ENCODE peak calls at places on chromosomes 6 and 20, in eight cellular contexts. O is mesothelial cell of epicardium, K is epithelial cell of esophagus, Y is K562, I is fibroblast of lung, Q is adrenal gland, J is Peyer's patch, G is esophagus squamous epithelium. M is an unnamed sample.
A peak's percentile ranks its signal among the peaks of the same experiment; 100 is the strongest.

GRCh38 chr6:129774697-129775447 is 64.9 kb upstream of the ARHGAP18 start:
- DNase-seq in O (peak; percentile 31), K (peak; percentile 82), Y (peak; percentile 89), I (peak; percentile 85), Q (peak; percentile 81), J (peak; percentile 83), G (no peak), M (peak; percentile 66)

GRCh38 chr6:112468359-112468758 is 121.2 kb downstream of the RFPL4B start:
- DNase-seq in O (no peak), K (peak; percentile 54), Y (no peak), I (no peak), Q (no peak), J (no peak), G (no peak), M (no peak)

GRCh38 chr6:38482466-38482865 is 157.3 kb downstream of the BTBD9 start:
- DNase-seq in O (no peak), K (no peak), Y (no peak), I (peak; percentile 15), Q (no peak), J (no peak), G (no peak), M (no peak)

GRCh38 chr6:17086469-17086868 is 15.4 kb upstream of the STMND1 start:
- DNase-seq in O (peak; percentile 34), K (peak; percentile 79), Y (peak; percentile 52), I (peak; percentile 84), Q (peak; percentile 37), J (peak; percentile 48), G (no peak), M (no peak)

GRCh38 chr6:41531591-41532582 is 14.3 kb upstream of the FOXP4 start:
- DNase-seq in O (no peak), K (no peak), Y (no peak), I (peak; percentile 8), Q (no peak), J (peak; percentile 68), G (no peak), M (no peak)

GRCh38 chr6:75130784-75131183 is 75.1 kb downstream of the COL12A1 start:
- DNase-seq in O (no peak), K (peak; percentile 15), Y (no peak), I (peak; percentile 57), Q (no peak), J (no peak), G (no peak), M (no peak)

GRCh38 chr20:62876441-62876825 is 14.8 kb upstream of the TCFL5 start:
- DNase-seq in O (no peak), K (peak; percentile 39), Y (no peak), I (no peak), Q (no peak), J (no peak), G (no peak), M (no peak)

GRCh38 chr6:30898750-30899360 is 9.2 kb upstream of the GTF2H4 start:
- DNase-seq in O (no peak), K (no peak), Y (no peak), I (no peak), Q (no peak), J (no peak), G (no peak), M (no peak)

GRCh38 chr6:11279213-11279780 is 46.8 kb upstream of the NEDD9 start:
- DNase-seq in O (no peak), K (no peak), Y (no peak), I (peak; percentile 37), Q (peak; percentile 32), J (no peak), G (no peak), M (no peak)

GRCh38 chr6:122651604-122652003 is 41.4 kb downstream of the PKIB start:
- DNase-seq in O (no peak), K (no peak), Y (no peak), I (peak; percentile 62), Q (no peak), J (no peak), G (no peak), M (no peak)

GRCh38 chr6:30926644-30927043 is 5.3 kb downstream of the SFTA2 start:
- DNase-seq in O (no peak), K (peak; percentile 44), Y (no peak), I (no peak), Q (no peak), J (peak; percentile 76), G (no peak), M (no peak)

GRCh38 chr6:11062715-11063114 is 18.6 kb upstream of the ELOVL2 start:
- DNase-seq in O (no peak), K (no peak), Y (no peak), I (no peak), Q (no peak), J (no peak), G (no peak), M (no peak)

GRCh38 chr6:3355358-3356055 is 96.8 kb downstream of the PSMG4 start:
- DNase-seq in O (no peak), K (no peak), Y (peak; percentile 72), I (no peak), Q (peak; percentile 75), J (peak; percentile 68), G (no peak), M (no peak)

GRCh38 chr20:17663040-17663399 is 19.0 kb downstream of the RRBP1 start:
- DNase-seq in O (no peak), K (no peak), Y (no peak), I (no peak), Q (no peak), J (peak; percentile 34), G (no peak), M (no peak)

GRCh38 chr6:116507324-116507723 is 4.1 kb upstream of the CALHM5 start:
- DNase-seq in O (no peak), K (peak; percentile 15), Y (no peak), I (peak; percentile 54), Q (no peak), J (no peak), G (no peak), M (no peak)

GRCh38 chr6:43297644-43298564 is at the start of gene SLC22A7:
- DNase-seq in O (no peak), K (no peak), Y (no peak), I (no peak), Q (peak; percentile 70), J (peak; percentile 57), G (no peak), M (no peak)

DNA sequence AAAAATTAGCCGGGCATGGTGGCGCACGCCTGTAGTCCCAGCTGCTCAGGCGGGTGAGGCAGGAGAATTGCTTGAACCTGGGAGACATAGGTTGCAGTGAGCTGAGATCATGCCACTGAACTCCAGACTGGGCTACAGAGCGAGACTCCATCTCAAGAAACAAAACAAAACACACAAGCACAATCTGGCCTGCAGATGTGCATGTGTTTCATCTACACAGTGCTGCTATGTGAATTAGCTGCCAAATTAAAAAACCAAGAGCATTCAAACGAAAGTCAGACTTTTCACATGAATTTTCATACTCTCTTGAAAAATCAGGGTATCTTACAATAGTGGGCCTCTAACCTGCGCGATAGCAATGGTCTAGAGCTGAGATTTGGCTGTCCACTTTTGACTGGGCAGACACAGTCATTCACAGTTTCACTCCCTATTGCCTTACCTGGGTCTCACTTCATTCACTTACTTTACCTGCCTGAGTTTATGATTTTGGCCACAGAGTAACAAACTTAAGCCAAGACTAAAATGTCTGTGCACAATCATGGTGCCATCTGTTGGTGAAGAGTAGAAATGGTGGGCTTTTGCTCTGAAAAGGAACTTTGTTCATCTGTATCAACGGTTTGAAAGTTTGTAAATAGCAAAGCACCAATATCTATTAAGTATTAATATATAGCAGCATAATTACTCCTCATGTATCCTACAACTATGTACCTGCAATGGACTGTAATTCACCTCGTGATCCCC is 138.4 kb upstream of the UST start:
- DNase-seq in O (no peak), K (peak; percentile 21), Y (peak; percentile 17), I (peak; percentile 43), Q (no peak), J (no peak), G (no peak), M (no peak)
- TF ChIP-seq CTCF in O (no peak), K (peak; percentile 27), Y (peak; percentile 50), I (peak; percentile 39), Q (peak; percentile 36), J (no peak), G (no peak), M (no peak)

GRCh38 chr6:91167846-91168245 is 581.0 kb upstream of the MAP3K7 start:
- DNase-seq in O (no peak), K (peak; percentile 9), Y (peak; percentile 1), I (no peak), Q (no peak), J (no peak), G (no peak), M (no peak)
- TF ChIP-seq CTCF in O (no peak), K (peak; percentile 40), Y (no peak), I (no peak), Q (no peak), J (no peak), G (no peak), M (no peak)

DNA sequence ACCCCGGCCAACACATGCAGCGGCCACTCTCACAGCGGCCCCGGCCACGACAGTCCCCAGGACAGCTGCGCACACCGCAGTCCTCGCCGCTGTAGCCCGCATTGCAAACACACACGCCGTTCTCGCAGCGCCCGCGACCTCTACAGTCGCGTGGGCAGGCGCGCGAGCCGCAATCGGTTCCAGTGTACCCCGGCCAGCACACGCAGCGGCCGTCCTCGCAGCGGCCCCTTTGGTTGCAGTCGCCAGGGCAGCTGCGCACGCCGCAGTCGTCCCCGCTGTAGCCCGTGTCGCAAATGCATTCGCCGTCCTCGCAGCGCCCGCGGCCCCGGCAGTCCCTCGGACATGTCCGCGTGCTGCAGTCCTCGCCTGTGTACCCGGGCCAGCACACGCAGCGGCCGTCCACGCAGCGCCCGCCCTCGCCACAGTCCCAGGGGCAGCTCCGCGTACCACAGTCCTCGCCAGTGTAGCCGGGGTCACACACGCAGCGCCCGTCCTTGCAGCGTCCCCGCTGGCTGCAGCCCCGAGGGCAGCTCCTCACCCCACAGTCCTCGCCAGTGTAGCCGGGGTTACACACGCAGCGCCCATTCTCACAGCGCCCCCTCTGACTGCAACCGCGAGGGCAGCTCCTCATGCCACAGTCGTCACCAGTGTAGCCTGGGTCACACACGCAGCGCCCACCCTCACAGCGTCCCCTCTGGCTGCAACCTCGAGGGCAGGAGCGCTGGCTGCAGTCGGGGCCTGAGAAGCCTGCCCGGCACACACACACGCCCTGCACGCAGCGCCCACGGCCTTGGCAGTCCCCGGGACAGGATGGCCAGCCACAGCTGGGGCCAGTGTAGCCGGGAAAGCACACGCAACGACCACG is 12.5 kb downstream of the TNXB start:
- DNase-seq in O (no peak), K (no peak), Y (no peak), I (no peak), Q (no peak), J (no peak), G (no peak), M (no peak)
- TF ChIP-seq CTCF in O (no peak), K (no peak), Y (no peak), I (no peak), Q (no peak), J (no peak), G (no peak), M (no peak)

DNA sequence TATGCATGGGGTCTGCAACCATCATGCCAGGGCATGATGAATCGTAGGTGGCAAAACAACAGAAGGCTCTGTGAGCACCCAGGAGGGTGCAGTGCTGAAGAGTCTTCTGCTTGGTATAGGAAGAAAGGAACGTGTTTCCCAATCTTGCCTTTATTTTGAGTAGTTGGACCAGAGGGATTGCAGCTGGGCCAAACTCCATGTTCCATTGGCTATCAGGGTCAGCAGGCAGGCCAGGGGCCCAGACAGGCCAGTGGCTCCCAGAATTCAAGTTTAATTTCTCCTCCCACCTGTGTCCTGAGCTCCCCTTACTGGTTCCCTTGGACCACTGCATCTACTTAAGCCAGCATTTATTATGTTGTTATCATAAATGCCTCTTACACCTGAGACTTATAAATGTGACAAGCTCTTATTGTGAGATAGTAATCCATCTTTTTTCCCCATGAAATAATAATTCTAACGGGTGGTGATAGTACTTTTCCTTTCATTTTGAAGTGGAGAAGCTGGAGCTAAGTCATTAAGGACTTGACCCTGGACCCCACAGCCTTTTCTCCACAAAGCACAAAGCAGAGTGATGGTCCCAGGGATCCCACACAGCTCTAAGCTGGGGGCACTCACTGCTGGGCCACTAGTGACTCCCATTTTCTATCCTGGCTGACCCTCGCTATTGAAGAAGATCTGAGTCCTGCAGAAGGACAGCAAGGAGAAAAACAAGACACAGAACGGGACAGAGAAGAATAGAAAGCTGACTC is 809 bp upstream of the TRIM38 start:
- DNase-seq in O (no peak), K (no peak), Y (peak; percentile 35), I (no peak), Q (no peak), J (no peak), G (no peak), M (no peak)
- TF ChIP-seq CTCF in O (no peak), K (no peak), Y (peak; percentile 34), I (no peak), Q (no peak), J (no peak), G (no peak), M (no peak)

M was measured in omental fat pad.